ENCODE peak calls at places on chromosomes 2 and 18, in seven cellular contexts. T is keratinocyte, V is IMR-90, I is HCT116, F is PC-9, U is OCI-LY7, S is colonic mucosa. J is an unnamed sample.
A peak's percentile ranks its signal among the peaks of the same experiment; 100 is the strongest.

GRCh38 chr18:8139127-8139591 is 470.1 kb upstream of the RAB12 start:
- DNase-seq in I (no peak), V (no peak), U (no peak), T (no peak), F (no peak), S (no peak), J (no peak)

GRCh38 chr2:46326231-46326980 is 29.2 kb downstream of the EPAS1 start:
- DNase-seq in T (no peak), S (no peak), U (no peak), V (no peak), F (peak; percentile 74), I (no peak), J (no peak)

GRCh38 chr2:231168460-231169139 is 29.8 kb upstream of the ARMC9 start:
- DNase-seq in F (no peak), S (no peak), I (no peak), U (no peak), V (no peak), T (no peak), J (no peak)

GRCh38 chr18:75554644-75555043 is 127.1 kb upstream of the SMIM21 start:
- DNase-seq in V (no peak), T (no peak), I (no peak), F (no peak), U (no peak), S (no peak), J (no peak)

GRCh38 chr2:3784731-3785130 is 81.4 kb downstream of the DCDC2C start:
- DNase-seq in I (no peak), T (no peak), S (no peak), V (peak; percentile 78), F (no peak), U (no peak), J (no peak)

GRCh38 chr2:42792583-42793313 is at the start of gene HAAO:
- DNase-seq in S (peak; percentile 72), F (no peak), U (no peak), T (no peak), V (no peak), I (no peak), J (no peak)

GRCh38 chr2:128638741-128639477 is 320.2 kb upstream of the HS6ST1 start:
- DNase-seq in S (peak; percentile 4), I (no peak), T (no peak), V (no peak), F (peak; percentile 63), U (no peak), J (no peak)

GRCh38 chr2:152558174-152559091 is 158.8 kb downstream of the PRPF40A start:
- DNase-seq in S (no peak), F (no peak), I (no peak), T (no peak), U (no peak), V (peak; percentile 94), J (peak; percentile 81)

GRCh38 chr2:64645014-64645418 is 8.7 kb downstream of the SERTAD2 start:
- DNase-seq in F (peak; percentile 75), S (peak; percentile 63), U (peak; percentile 72), V (peak; percentile 68), I (no peak), T (no peak), J (no peak)

GRCh38 chr2:106158871-106159270 is 35.2 kb downstream of the UXS1 start:
- DNase-seq in T (no peak), I (no peak), U (no peak), S (no peak), F (no peak), V (no peak), J (no peak)

GRCh38 chr2:39648574-39648973 is 17.1 kb upstream of the TMEM178A start:
- DNase-seq in V (no peak), U (no peak), F (no peak), S (no peak), I (no peak), T (no peak), J (no peak)

GRCh38 chr18:36330435-36331049 is 33.0 kb downstream of the FHOD3 start:
- DNase-seq in U (no peak), T (no peak), S (no peak), V (peak; percentile 32), F (no peak), I (no peak), J (no peak)

GRCh38 chr18:48663096-48663930 is 124.5 kb downstream of the CTIF start:
- DNase-seq in T (no peak), F (no peak), S (no peak), V (no peak), I (no peak), U (no peak), J (no peak)

GRCh38 chr2:168566974-168567650 is 111.0 kb downstream of the CERS6 start:
- DNase-seq in U (no peak), S (no peak), I (no peak), F (no peak), V (no peak), T (no peak), J (no peak)

GRCh38 chr18:28041366-28041765 is 135.6 kb downstream of the CDH2 start:
- DNase-seq in U (no peak), I (no peak), V (peak; percentile 53), F (no peak), S (no peak), T (no peak), J (no peak)

GRCh38 chr2:106972782-106973181 is 86.8 kb upstream of the ST6GAL2 start:
- DNase-seq in U (no peak), T (no peak), I (no peak), S (no peak), V (no peak), F (no peak), J (no peak)

GRCh38 chr2:231707625-231708049 is 688 bp upstream of the PTMA start:
- DNase-seq in V (no peak), S (peak; percentile 73), T (no peak), U (no peak), I (peak; percentile 36), F (peak; percentile 55), J (no peak)

GRCh38 chr18:39838831-39839230 is 2116.2 kb upstream of the PIK3C3 start:
- DNase-seq in I (no peak), V (no peak), S (no peak), U (no peak), T (no peak), F (no peak), J (no peak)

GRCh38 chr2:3986063-3986462 is 282.7 kb downstream of the DCDC2C start:
- DNase-seq in V (no peak), F (no peak), T (no peak), S (no peak), I (no peak), U (no peak), J (no peak)

GRCh38 chr18:24443870-24444269 is 16.6 kb upstream of the HRH4 start:
- DNase-seq in I (no peak), S (no peak), F (no peak), T (no peak), U (no peak), V (no peak), J (no peak)
- H3K4me3 ChIP-seq in I (no peak overlapping the region), S (no peak overlapping the region), F (no peak overlapping the region), T (no peak overlapping the region), U (no peak overlapping the region), V (no peak overlapping the region), J (no peak overlapping the region)

DNA sequence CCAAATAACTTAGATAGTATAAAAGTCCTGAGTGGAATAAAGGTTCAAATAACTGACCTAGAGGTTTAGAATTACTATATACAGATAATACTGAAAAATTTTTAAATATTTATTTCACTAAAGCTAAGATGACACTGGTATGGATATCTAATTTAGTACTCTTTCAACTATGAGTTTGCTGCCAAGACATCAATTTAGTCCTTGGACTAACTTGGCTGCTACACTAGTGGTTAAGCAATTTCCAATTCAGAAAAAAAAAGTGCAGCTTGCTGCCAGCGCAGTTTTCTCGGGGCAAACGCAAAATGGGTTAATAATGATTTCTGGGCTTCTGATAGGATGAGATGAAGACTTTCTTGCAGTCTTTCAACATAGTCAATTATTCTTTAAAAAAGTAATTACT is 10.8 kb downstream of the BUB1 start:
- DNase-seq in F (no peak), U (no peak), T (no peak), I (no peak), V (peak; percentile 10), S (no peak), J (no peak)
- H3K36me3 ChIP-seq in F (peaks cover 51% of the 10 kb centered on the region), U (peaks cover 100% of the 10 kb centered on the region), T (no peaks in the 10 kb centered on the region), I (peaks cover 69% of the 10 kb centered on the region), V (no peaks in the 10 kb centered on the region), S (no peaks in the 10 kb centered on the region), J (no peaks in the 10 kb centered on the region)

GRCh38 chr2:54773233-54773632 is 49.8 kb downstream of the EML6 start:
- DNase-seq in S (no peak), U (no peak), T (no peak), V (no peak), I (no peak), F (no peak), J (no peak)

GRCh38 chr2:54775710-54776109 is 52.2 kb downstream of the EML6 start:
- DNase-seq in V (no peak), F (no peak), I (no peak), S (no peak), T (no peak), U (peak; percentile 56), J (no peak)

GRCh38 chr2:54772531-54772930 is 49.1 kb downstream of the EML6 start:
- DNase-seq in S (no peak), U (no peak), T (no peak), I (no peak), V (no peak), F (no peak), J (no peak)

GRCh38 chr2:54772110-54772509 is 48.6 kb downstream of the EML6 start:
- DNase-seq in T (no peak), V (peak; percentile 23), U (no peak), I (peak; percentile 59), S (no peak), F (peak; percentile 72), J (no peak)

DNA sequence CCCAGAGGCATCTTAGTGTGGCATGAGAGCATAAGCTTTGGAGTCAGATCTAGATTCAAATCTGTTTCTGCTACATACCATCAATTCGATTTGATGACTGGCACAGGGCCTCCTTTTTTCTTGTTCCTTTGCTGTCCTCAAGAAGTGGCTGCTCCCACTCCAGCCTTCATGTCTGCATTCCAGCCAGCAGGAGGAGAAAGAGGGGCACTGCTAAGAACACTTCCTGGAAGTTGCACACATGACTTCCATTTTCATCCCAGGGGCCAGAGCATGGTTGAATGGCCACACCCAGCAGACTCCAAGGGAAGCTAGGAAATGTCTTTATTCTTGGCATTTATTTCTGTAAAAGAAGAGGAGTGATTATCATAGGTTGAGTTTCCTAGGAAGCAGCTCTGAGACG is 50.4 kb downstream of the EML6 start:
- DNase-seq in V (no peak), U (no peak), S (no peak), F (no peak), T (no peak), I (peak; percentile 44), J (no peak)
- TF ChIP-seq CTCF in V (no peak), U (peak; percentile 24), S (no peak), F (peak; percentile 36), T (no peak), I (peak; percentile 67), J (no peak)

GRCh38 chr2:70784320-70784719 is 6.1 kb downstream of the FIGLA start:
- DNase-seq in V (no peak), F (no peak), T (no peak), U (no peak), I (no peak), S (no peak), J (no peak)

GRCh38 chr2:70785137-70785911 is 5.1 kb downstream of the FIGLA start:
- DNase-seq in V (no peak), U (peak; percentile 20), I (peak; percentile 41), S (no peak), T (no peak), F (no peak), J (no peak)

GRCh38 chr2:70790079-70790963 is at the start of gene FIGLA:
- DNase-seq in I (no peak), U (no peak), T (no peak), F (no peak), V (no peak), S (no peak), J (no peak)

GRCh38 chr2:70793450-70793849 is 3.0 kb upstream of the FIGLA start:
- DNase-seq in I (no peak), S (no peak), U (no peak), F (no peak), T (no peak), V (no peak), J (no peak)

GRCh38 chr2:70789304-70790078 is 952 bp downstream of the FIGLA start:
- DNase-seq in S (peak; percentile 47), F (no peak), T (no peak), U (peak; percentile 16), V (peak; percentile 25), I (peak; percentile 46), J (no peak)
- H3K4me3 ChIP-seq in S (no peak overlapping the region), F (no peak overlapping the region), T (no peak overlapping the region), U (no peak overlapping the region), V (no peak overlapping the region), I (peak overlapping the region; percentile 42), J (no peak overlapping the region)